ENCODE peak calls at places on chromosome 6, in nine cellular contexts. One of them, this sample, is unnamed.
A peak's percentile ranks its signal among the peaks of the same experiment; 100 is the strongest.

GRCh38 chr6:27768556-27768955 is 143.6 kb downstream of the OR2B2 start:
- DNase-seq in cardiac muscle cell: no peak
- DNase-seq in suprapubic skin: no peak
- DNase-seq in tibial nerve: no peak
- DNase-seq in Peyer's patch: no peak
- DNase-seq in adrenal gland: no peak
- DNase-seq in IMR-90: no peak
- DNase-seq in psoas muscle: no peak
- DNase-seq in left ventricle myocardium inferior: no peak
- DNase-seq in this sample: no peak

GRCh38 chr6:1689141-1689540 is 79.4 kb downstream of the FOXC1 start:
- DNase-seq in psoas muscle: no peak
- DNase-seq in left ventricle myocardium inferior: no peak
- DNase-seq in suprapubic skin: no peak
- DNase-seq in IMR-90: no peak
- DNase-seq in cardiac muscle cell: no peak
- DNase-seq in Peyer's patch: no peak
- DNase-seq in tibial nerve: no peak
- DNase-seq in adrenal gland: no peak
- DNase-seq in this sample: no peak

GRCh38 chr6:88920088-88920487 is 43.3 kb downstream of the RNGTT start:
- DNase-seq in psoas muscle: no peak
- DNase-seq in adrenal gland: no peak
- DNase-seq in tibial nerve: no peak
- DNase-seq in cardiac muscle cell: no peak
- DNase-seq in Peyer's patch: no peak
- DNase-seq in IMR-90: no peak
- DNase-seq in left ventricle myocardium inferior: no peak
- DNase-seq in suprapubic skin: no peak
- DNase-seq in this sample: no peak

GRCh38 chr6:156160788-156161150 is 616.4 kb upstream of the ARID1B start:
- DNase-seq in Peyer's patch: no peak
- DNase-seq in left ventricle myocardium inferior: no peak
- DNase-seq in IMR-90: no peak
- DNase-seq in suprapubic skin: no peak
- DNase-seq in cardiac muscle cell: no peak
- DNase-seq in adrenal gland: no peak
- DNase-seq in psoas muscle: no peak
- DNase-seq in tibial nerve: no peak
- DNase-seq in this sample: no peak

GRCh38 chr6:115612796-115613479 is 447.8 kb downstream of the FRK start:
- DNase-seq in adrenal gland: no peak
- DNase-seq in tibial nerve: no peak
- DNase-seq in cardiac muscle cell: no peak
- DNase-seq in psoas muscle: no peak
- DNase-seq in Peyer's patch: no peak
- DNase-seq in suprapubic skin: no peak
- DNase-seq in IMR-90: no peak
- DNase-seq in left ventricle myocardium inferior: no peak
- DNase-seq in this sample: no peak

GRCh38 chr6:2684059-2684749 is 66.5 kb downstream of the MYLK4 start:
- DNase-seq in tibial nerve: no peak
- DNase-seq in suprapubic skin: no peak
- DNase-seq in Peyer's patch: no peak
- DNase-seq in psoas muscle: no peak
- DNase-seq in adrenal gland: no peak
- DNase-seq in left ventricle myocardium inferior: no peak
- DNase-seq in IMR-90: peak; percentile 20
- DNase-seq in cardiac muscle cell: no peak
- DNase-seq in this sample: no peak

GRCh38 chr6:12458558-12458957 is 168.4 kb downstream of the EDN1 start:
- DNase-seq in Peyer's patch: no peak
- DNase-seq in IMR-90: no peak
- DNase-seq in suprapubic skin: no peak
- DNase-seq in psoas muscle: no peak
- DNase-seq in tibial nerve: no peak
- DNase-seq in adrenal gland: no peak
- DNase-seq in cardiac muscle cell: no peak
- DNase-seq in left ventricle myocardium inferior: no peak
- DNase-seq in this sample: no peak

GRCh38 chr6:160227769-160228161 is 30.9 kb downstream of the SLC22A2 start:
- DNase-seq in IMR-90: no peak
- DNase-seq in psoas muscle: no peak
- DNase-seq in left ventricle myocardium inferior: no peak
- DNase-seq in tibial nerve: no peak
- DNase-seq in adrenal gland: no peak
- DNase-seq in Peyer's patch: no peak
- DNase-seq in suprapubic skin: no peak
- DNase-seq in cardiac muscle cell: no peak
- DNase-seq in this sample: no peak

GRCh38 chr6:151254451-151255081 is 14.8 kb downstream of the AKAP12 start:
- DNase-seq in tibial nerve: no peak
- DNase-seq in IMR-90: peak; percentile 33
- DNase-seq in psoas muscle: no peak
- DNase-seq in left ventricle myocardium inferior: no peak
- DNase-seq in Peyer's patch: no peak
- DNase-seq in suprapubic skin: no peak
- DNase-seq in adrenal gland: no peak
- DNase-seq in cardiac muscle cell: peak; percentile 54
- DNase-seq in this sample: no peak

GRCh38 chr6:38599261-38599660 is 40.5 kb downstream of the BTBD9 start:
- DNase-seq in psoas muscle: no peak
- DNase-seq in cardiac muscle cell: no peak
- DNase-seq in Peyer's patch: no peak
- DNase-seq in left ventricle myocardium inferior: no peak
- DNase-seq in tibial nerve: no peak
- DNase-seq in IMR-90: no peak
- DNase-seq in adrenal gland: no peak
- DNase-seq in suprapubic skin: no peak
- DNase-seq in this sample: no peak

GRCh38 chr6:160137989-160138835 is 16.6 kb downstream of the SLC22A1 start:
- DNase-seq in IMR-90: peak; percentile 72
- DNase-seq in adrenal gland: peak; percentile 74
- DNase-seq in Peyer's patch: peak; percentile 30
- DNase-seq in left ventricle myocardium inferior: no peak
- DNase-seq in psoas muscle: no peak
- DNase-seq in tibial nerve: no peak
- DNase-seq in cardiac muscle cell: peak; percentile 88
- DNase-seq in suprapubic skin: no peak
- DNase-seq in this sample: peak; percentile 74

DNA sequence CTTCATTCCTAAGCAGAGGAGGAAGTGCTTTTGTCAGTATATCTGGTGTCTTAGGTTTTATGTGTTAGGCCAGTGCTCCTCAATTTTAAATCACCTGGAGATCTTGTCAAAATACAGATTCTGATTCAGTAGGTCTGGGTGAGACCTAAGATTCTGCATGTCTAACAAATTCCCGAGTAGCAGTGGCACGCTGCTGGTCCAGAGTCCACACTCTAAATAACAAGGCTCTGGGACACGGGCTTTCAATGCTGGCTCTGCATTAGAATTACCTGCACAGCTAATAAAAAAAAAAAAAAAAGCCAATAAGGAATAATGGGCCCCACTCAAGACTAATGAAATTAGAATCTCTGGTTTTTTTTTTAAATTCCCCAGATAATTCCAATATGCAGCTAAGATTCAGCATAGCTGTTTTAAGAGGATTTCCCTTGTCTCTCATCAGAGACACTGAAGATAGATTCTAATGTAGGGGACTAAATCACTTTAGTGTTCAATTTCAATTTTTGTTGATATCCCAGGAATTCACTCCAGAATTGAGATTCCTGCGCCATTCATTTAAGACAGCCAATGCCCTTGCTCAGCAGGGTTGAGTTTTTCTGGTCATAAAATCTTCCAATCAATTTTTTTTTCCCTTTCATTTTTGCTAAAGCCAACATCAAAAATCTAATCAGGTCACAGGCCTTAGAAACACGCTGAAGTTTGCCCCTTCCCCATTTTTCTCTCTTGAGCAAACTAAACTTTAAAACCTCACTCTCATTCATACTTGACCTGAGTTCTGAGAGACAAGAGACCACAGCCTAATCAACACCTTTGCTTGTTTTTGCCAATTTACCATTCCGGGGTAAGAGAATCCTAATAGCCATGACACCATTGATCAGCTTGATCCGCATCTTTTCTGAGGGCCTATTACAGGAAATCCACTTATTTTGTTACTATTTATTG is 2.4 kb downstream of the TDP2 start:
- DNase-seq in Peyer's patch: no peak
- DNase-seq in cardiac muscle cell: no peak
- DNase-seq in IMR-90: no peak
- DNase-seq in left ventricle myocardium inferior: no peak
- DNase-seq in tibial nerve: no peak
- DNase-seq in suprapubic skin: no peak
- DNase-seq in psoas muscle: no peak
- DNase-seq in adrenal gland: no peak
- DNase-seq in this sample: no peak
- H3K27ac ChIP-seq in Peyer's patch: peak overlapping the region; percentile 92
- H3K27ac ChIP-seq in cardiac muscle cell: no peak overlapping the region
- H3K27ac ChIP-seq in IMR-90: no peak overlapping the region
- H3K27ac ChIP-seq in left ventricle myocardium inferior: no peak overlapping the region
- H3K27ac ChIP-seq in tibial nerve: no peak overlapping the region
- H3K27ac ChIP-seq in suprapubic skin: no peak overlapping the region
- H3K27ac ChIP-seq in psoas muscle: no peak overlapping the region
- H3K27ac ChIP-seq in adrenal gland: no peak overlapping the region
- H3K27ac ChIP-seq in this sample: no peak overlapping the region

DNA sequence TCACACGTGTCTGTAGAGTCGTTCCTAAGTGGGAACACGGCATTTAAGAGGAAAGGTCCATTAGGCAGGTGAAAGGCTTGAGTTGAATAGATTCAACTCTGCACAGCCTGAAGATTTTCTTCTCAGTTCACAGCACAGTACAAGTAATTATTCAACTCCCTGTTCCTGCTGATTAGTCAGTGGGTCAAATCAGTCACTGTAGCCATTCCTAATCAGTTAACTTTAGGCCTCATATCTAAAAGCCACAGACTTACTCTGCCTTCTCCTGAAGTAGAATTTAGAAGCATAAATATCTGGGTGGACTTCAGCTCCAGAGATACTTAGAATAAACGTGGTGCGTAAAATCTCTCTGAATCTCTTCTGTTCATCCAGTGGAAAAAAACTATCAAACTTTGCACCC is 872.4 kb downstream of the C6orf118 start:
- DNase-seq in cardiac muscle cell: peak; percentile 1
- DNase-seq in psoas muscle: no peak
- DNase-seq in left ventricle myocardium inferior: no peak
- DNase-seq in suprapubic skin: no peak
- DNase-seq in tibial nerve: no peak
- DNase-seq in Peyer's patch: no peak
- DNase-seq in IMR-90: no peak
- DNase-seq in adrenal gland: no peak
- DNase-seq in this sample: no peak
- H3K4me1 ChIP-seq in cardiac muscle cell: no peaks in the 10 kb centered on the region
- H3K4me1 ChIP-seq in psoas muscle: no peaks in the 10 kb centered on the region
- H3K4me1 ChIP-seq in left ventricle myocardium inferior: no peaks in the 10 kb centered on the region
- H3K4me1 ChIP-seq in suprapubic skin: no peaks in the 10 kb centered on the region
- H3K4me1 ChIP-seq in tibial nerve: no peaks in the 10 kb centered on the region
- H3K4me1 ChIP-seq in Peyer's patch: no peaks in the 10 kb centered on the region
- H3K4me1 ChIP-seq in IMR-90: no peaks in the 10 kb centered on the region
- H3K4me1 ChIP-seq in adrenal gland: no peaks in the 10 kb centered on the region
- H3K4me1 ChIP-seq in this sample: no peaks in the 10 kb centered on the region

GRCh38 chr6:43076928-43077809 is 1.1 kb downstream of the PTK7 start:
- DNase-seq in left ventricle myocardium inferior: no peak
- DNase-seq in cardiac muscle cell: peak; percentile 64
- DNase-seq in suprapubic skin: no peak
- DNase-seq in IMR-90: peak; percentile 38
- DNase-seq in Peyer's patch: no peak
- DNase-seq in adrenal gland: no peak
- DNase-seq in psoas muscle: no peak
- DNase-seq in tibial nerve: no peak
- DNase-seq in this sample: no peak
- H3K27ac ChIP-seq in left ventricle myocardium inferior: no peak overlapping the region
- H3K27ac ChIP-seq in cardiac muscle cell: peak overlapping the region; percentile 53
- H3K27ac ChIP-seq in suprapubic skin: peak overlapping the region; percentile 86
- H3K27ac ChIP-seq in IMR-90: peak overlapping the region; percentile 77
- H3K27ac ChIP-seq in Peyer's patch: peak overlapping the region; percentile 65
- H3K27ac ChIP-seq in adrenal gland: no peak overlapping the region
- H3K27ac ChIP-seq in psoas muscle: no peak overlapping the region
- H3K27ac ChIP-seq in tibial nerve: no peak overlapping the region
- H3K27ac ChIP-seq in this sample: no peak overlapping the region

GRCh38 chr6:127886603-127887002 is 14.3 kb downstream of the THEMIS start:
- DNase-seq in cardiac muscle cell: no peak
- DNase-seq in suprapubic skin: no peak
- DNase-seq in IMR-90: peak; percentile 2
- DNase-seq in left ventricle myocardium inferior: no peak
- DNase-seq in Peyer's patch: no peak
- DNase-seq in psoas muscle: no peak
- DNase-seq in tibial nerve: no peak
- DNase-seq in adrenal gland: no peak
- DNase-seq in this sample: no peak
- H3K4me1 ChIP-seq in cardiac muscle cell: no peaks in the 10 kb centered on the region
- H3K4me1 ChIP-seq in suprapubic skin: no peaks in the 10 kb centered on the region
- H3K4me1 ChIP-seq in IMR-90: no peaks in the 10 kb centered on the region
- H3K4me1 ChIP-seq in left ventricle myocardium inferior: no peaks in the 10 kb centered on the region
- H3K4me1 ChIP-seq in Peyer's patch: no peaks in the 10 kb centered on the region
- H3K4me1 ChIP-seq in psoas muscle: no peaks in the 10 kb centered on the region
- H3K4me1 ChIP-seq in tibial nerve: no peaks in the 10 kb centered on the region
- H3K4me1 ChIP-seq in adrenal gland: no peaks in the 10 kb centered on the region
- H3K4me1 ChIP-seq in this sample: no peaks in the 10 kb centered on the region

GRCh38 chr6:43115365-43115764 is 39.3 kb downstream of the PTK7 start:
- DNase-seq in IMR-90: no peak
- DNase-seq in suprapubic skin: no peak
- DNase-seq in cardiac muscle cell: no peak
- DNase-seq in Peyer's patch: no peak
- DNase-seq in psoas muscle: no peak
- DNase-seq in tibial nerve: no peak
- DNase-seq in left ventricle myocardium inferior: no peak
- DNase-seq in adrenal gland: no peak
- DNase-seq in this sample: no peak

GRCh38 chr6:43119456-43119855 is 43.3 kb downstream of the PTK7 start:
- DNase-seq in cardiac muscle cell: no peak
- DNase-seq in Peyer's patch: no peak
- DNase-seq in IMR-90: no peak
- DNase-seq in adrenal gland: no peak
- DNase-seq in tibial nerve: no peak
- DNase-seq in psoas muscle: no peak
- DNase-seq in left ventricle myocardium inferior: no peak
- DNase-seq in suprapubic skin: no peak
- DNase-seq in this sample: no peak

GRCh38 chr6:43113431-43114260 is 37.5 kb downstream of the PTK7 start:
- DNase-seq in IMR-90: no peak
- DNase-seq in adrenal gland: no peak
- DNase-seq in tibial nerve: no peak
- DNase-seq in cardiac muscle cell: peak; percentile 31
- DNase-seq in Peyer's patch: no peak
- DNase-seq in left ventricle myocardium inferior: no peak
- DNase-seq in psoas muscle: no peak
- DNase-seq in suprapubic skin: no peak
- DNase-seq in this sample: no peak
- H3K27ac ChIP-seq in IMR-90: peak overlapping the region; percentile 91
- H3K27ac ChIP-seq in adrenal gland: no peak overlapping the region
- H3K27ac ChIP-seq in tibial nerve: no peak overlapping the region
- H3K27ac ChIP-seq in cardiac muscle cell: peak overlapping the region; percentile 94
- H3K27ac ChIP-seq in Peyer's patch: peak overlapping the region; percentile 46
- H3K27ac ChIP-seq in left ventricle myocardium inferior: no peak overlapping the region
- H3K27ac ChIP-seq in psoas muscle: no peak overlapping the region
- H3K27ac ChIP-seq in suprapubic skin: peak overlapping the region; percentile 73
- H3K27ac ChIP-seq in this sample: no peak overlapping the region